ENCODE peak calls at places on chromosomes 13 and 19, in six cellular contexts. T is heart right ventricle; D is effector CD4-positive, alpha-beta T cell; Y is left lung; U is Right ventricle myocardium inferior; H is CD4-positive, CD25-positive, alpha-beta regulatory T cell. W is an unnamed sample.

GRCh38 chr13:39283062-39283461 is 244.8 kb downstream of the NHLRC3 start:
- DNase-seq in D (no peak), U (no peak), Y (no peak), H (no peak), T (no peak), W (no peak)

GRCh38 chr13:28320209-28320608 is 174.7 kb downstream of the FLT1 start:
- DNase-seq in U (no peak), T (no peak), Y (no peak), D (no peak), H (no peak), W (no peak)

GRCh38 chr19:41426952-41427646 is at the start of gene B3GNT8:
- DNase-seq in U (peak; percentile 95), H (peak; percentile 14), Y (peak; percentile 93), D (no peak), T (peak; percentile 89), W (no peak)

GRCh38 chr19:56839665-56840451 is 668 bp downstream of the PEG3 start:
- DNase-seq in U (peak; percentile 95), H (peak; percentile 20), T (peak; percentile 95), Y (peak; percentile 93), D (no peak), W (no peak)

GRCh38 chr19:49787746-49788145 is 20.9 kb downstream of the AP2A1 start:
- DNase-seq in T (no peak), D (no peak), Y (no peak), U (no peak), H (no peak), W (no peak)

GRCh38 chr13:44801990-44802389 is 187.3 kb downstream of the NUFIP1 start:
- DNase-seq in Y (peak; percentile 52), U (no peak), D (no peak), T (no peak), H (no peak), W (no peak)

GRCh38 chr19:2461751-2462634 is 5.2 kb upstream of the LMNB2 start:
- DNase-seq in D (peak; percentile 37), Y (peak; percentile 68), H (peak; percentile 51), U (peak; percentile 79), T (peak; percentile 45), W (peak; percentile 19)

GRCh38 chr13:99415014-99415650 is 86.1 kb upstream of the TM9SF2 start:
- DNase-seq in H (no peak), Y (no peak), U (no peak), T (no peak), D (no peak), W (no peak)

GRCh38 chr13:46633416-46633815 is 80.4 kb downstream of the LRCH1 start:
- DNase-seq in T (no peak), U (no peak), D (no peak), H (no peak), Y (no peak), W (no peak)

GRCh38 chr19:33904681-33905080 is 108.0 kb downstream of the KCTD15 start:
- DNase-seq in H (no peak), D (no peak), T (peak; percentile 25), Y (no peak), U (no peak), W (no peak)

GRCh38 chr13:32722340-32722739 is 136.1 kb downstream of the PDS5B start:
- DNase-seq in U (no peak), D (no peak), Y (no peak), H (no peak), T (no peak), W (no peak)

GRCh38 chr13:73844986-73845385 is 289.2 kb downstream of the KLF12 start:
- DNase-seq in D (no peak), U (no peak), H (no peak), Y (no peak), T (no peak), W (no peak)

GRCh38 chr19:21491161-21491560 is 14.2 kb upstream of the ZNF429 start:
- DNase-seq in U (no peak), H (no peak), D (no peak), Y (no peak), T (no peak), W (no peak)

GRCh38 chr13:25490236-25490635 is 118.5 kb downstream of the ATP8A2 start:
- DNase-seq in T (no peak), Y (no peak), U (no peak), H (no peak), D (no peak), W (no peak)

GRCh38 chr19:38723606-38724379 is 20.5 kb downstream of the CAPN12 start:
- DNase-seq in Y (no peak), T (no peak), U (no peak), D (no peak), H (no peak), W (no peak)

GRCh38 chr19:940591-941291 is 14.9 kb downstream of the ARID3A start:
- DNase-seq in Y (peak; percentile 73), H (peak; percentile 72), U (peak; percentile 91), T (no peak), D (peak; percentile 61), W (peak; percentile 99)

GRCh38 chr19:850221-850978 is 1.7 kb upstream of the ELANE start:
- DNase-seq in D (no peak), T (peak; percentile 90), U (peak; percentile 95), H (no peak), Y (peak; percentile 86), W (peak; percentile 44)

GRCh38 chr19:2333807-2334211 is 5.3 kb downstream of the SPPL2B start:
- DNase-seq in Y (no peak), U (no peak), H (no peak), D (no peak), T (no peak), W (no peak)

GRCh38 chr13:75518439-75519088 is 19.1 kb downstream of the COMMD6 start:
- DNase-seq in H (no peak), Y (no peak), D (no peak), U (no peak), T (no peak), W (no peak)

GRCh38 chr19:29519146-29519545 is 6.6 kb upstream of the VSTM2B start:
- DNase-seq in Y (no peak), U (no peak), H (no peak), T (no peak), D (no peak), W (no peak)

GRCh38 chr13:51797664-51798488 is 6.1 kb downstream of the DHRS12 start:
- DNase-seq in U (no peak), H (peak; percentile 33), T (no peak), Y (no peak), D (peak; percentile 49), W (peak; percentile 89)

GRCh38 chr19:50795665-50796073 is 5.5 kb downstream of the ACP4 start:
- DNase-seq in T (no peak), Y (no peak), U (no peak), H (no peak), D (no peak), W (no peak)

GRCh38 chr13:50707533-50708096 is 135.9 kb downstream of the DLEU7 start:
- DNase-seq in H (no peak), D (no peak), T (no peak), U (no peak), Y (no peak), W (no peak)

GRCh38 chr13:113077566-113077952 is 28.0 kb upstream of the F7 start:
- DNase-seq in T (no peak), H (no peak), D (no peak), U (peak; percentile 41), Y (no peak), W (no peak)

GRCh38 chr19:3055741-3056453 is 6.4 kb downstream of the TLE5 start:
- DNase-seq in Y (peak; percentile 77), D (no peak), T (no peak), H (no peak), U (peak; percentile 54), W (peak; percentile 94)

GRCh38 chr13:76944457-76944856 is 3.9 kb upstream of the ACOD1 start:
- DNase-seq in U (no peak), T (no peak), H (no peak), D (no peak), Y (no peak), W (no peak)

GRCh38 chr13:31922724-31923123 is 108.8 kb upstream of the FRY start:
- DNase-seq in H (no peak), D (no peak), T (no peak), U (no peak), Y (no peak), W (no peak)

GRCh38 chr19:41356984-41357739 is 3.4 kb upstream of the TGFB1 start:
- DNase-seq in U (no peak), D (no peak), H (no peak), Y (no peak), T (no peak), W (no peak)

GRCh38 chr13:32838985-32839384 is 177.2 kb upstream of the KL start:
- DNase-seq in Y (no peak), H (no peak), T (peak; percentile 29), D (no peak), U (no peak), W (peak; percentile 77)

W was measured in COR-L47.